ENCODE peak calls at places on chromosomes 2 and 18, in four cellular contexts. Q is cardiac muscle cell, W is endothelial cell, X is WTC11. N is an unnamed sample.

GRCh38 chr2:54586062-54586982 is 130.2 kb downstream of the SPTBN1 start:
- DNase-seq in X (no peak), W (no peak), Q (no peak), N (no peak)

GRCh38 chr2:4745596-4745995 is 946.6 kb upstream of the SOX11 start:
- DNase-seq in X (no peak), Q (peak; percentile 11), W (no peak), N (no peak)

GRCh38 chr2:198657520-198658121 is 800.1 kb downstream of the SATB2 start:
- DNase-seq in Q (peak; percentile 46), X (peak; percentile 31), W (peak; percentile 39), N (peak; percentile 52)

GRCh38 chr2:12321017-12321641 is 395.6 kb upstream of the TRIB2 start:
- DNase-seq in X (no peak), W (no peak), Q (no peak), N (no peak)

GRCh38 chr2:183614797-183615429 is 490.7 kb downstream of the NUP35 start:
- DNase-seq in Q (peak; percentile 23), X (no peak), W (no peak), N (no peak)

GRCh38 chr2:233828546-233829192 is 25.7 kb downstream of the HJURP start:
- DNase-seq in W (no peak), Q (no peak), X (no peak), N (no peak)

GRCh38 chr18:8034674-8035073 is 467.6 kb downstream of the PTPRM start:
- DNase-seq in W (no peak), Q (no peak), X (no peak), N (no peak)

GRCh38 chr2:17520761-17521160 is 2.5 kb upstream of the RAD51AP2 start:
- DNase-seq in Q (no peak), W (no peak), X (no peak), N (no peak)

GRCh38 chr18:9290171-9290570 is 44.4 kb upstream of the TWSG1 start:
- DNase-seq in Q (no peak), X (no peak), W (no peak), N (no peak)

DNA sequence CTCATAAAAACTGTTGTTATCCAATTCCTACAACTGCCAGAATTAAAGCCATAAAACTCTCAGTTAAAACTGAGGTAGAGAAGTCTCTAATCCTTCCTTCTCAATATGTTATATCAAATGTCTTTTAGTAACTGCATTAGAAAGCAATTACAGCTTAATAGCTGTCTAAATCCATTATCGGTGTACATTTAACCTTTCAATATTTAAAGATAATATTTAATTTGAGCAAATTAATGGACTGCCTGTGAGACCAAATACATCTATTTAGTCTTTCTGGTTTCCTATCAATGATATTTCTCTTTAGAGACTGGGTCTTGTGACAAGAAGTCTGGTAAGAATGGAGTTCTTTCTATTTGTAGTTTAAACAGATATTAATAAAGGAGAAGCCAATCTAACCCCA is 32.4 kb downstream of the TCF4 start:
- DNase-seq in W (no peak), X (no peak), Q (no peak), N (no peak)
- TF ChIP-seq CTCF in W (no peak), X (no peak), Q (no peak), N (no peak)

DNA sequence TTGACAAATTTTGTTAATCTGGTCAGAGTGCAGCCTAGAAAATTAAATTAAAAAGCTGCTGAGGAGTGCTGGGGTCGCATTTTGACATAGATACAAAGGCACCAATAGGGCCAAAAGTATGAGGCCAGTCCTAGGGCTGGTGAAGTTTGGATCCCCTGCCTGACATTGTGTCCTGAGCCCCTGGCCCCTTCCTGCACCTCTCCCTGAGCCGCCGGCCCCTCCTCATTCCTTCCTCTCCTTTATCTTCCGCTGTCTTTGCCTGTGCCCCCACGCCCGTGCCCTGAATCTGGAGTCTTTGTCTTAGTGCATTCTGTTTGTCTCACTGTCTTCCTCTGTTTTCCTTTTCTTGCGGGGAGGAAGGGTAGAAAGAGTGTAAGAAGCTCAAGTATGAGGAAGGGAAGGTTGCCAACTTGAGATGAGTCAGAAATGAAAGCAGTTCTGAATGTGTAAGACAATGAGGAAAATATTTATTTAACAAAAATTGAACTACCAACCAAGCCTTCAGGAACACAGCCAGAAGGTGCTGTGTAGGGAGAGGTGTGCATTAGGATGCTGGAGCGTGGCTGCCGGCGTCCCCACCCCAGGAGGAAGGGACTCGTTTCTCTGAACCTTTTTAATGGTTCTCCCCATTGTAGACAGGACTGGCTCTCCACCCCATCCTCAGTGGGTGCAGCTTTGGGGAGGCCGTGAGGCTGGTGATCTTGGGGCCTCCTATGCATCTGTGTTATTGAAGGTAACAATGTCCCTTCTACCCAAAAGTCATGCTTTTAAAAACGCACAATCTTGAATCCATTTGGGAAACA is 133.1 kb downstream of the NEDD4L start:
- DNase-seq in X (no peak), Q (no peak), W (no peak), N (no peak)
- TF ChIP-seq CTCF in X (no peak), Q (no peak), W (no peak), N (no peak)

GRCh38 chr2:63163231-63163845 is 112.7 kb downstream of the OTX1 start:
- DNase-seq in X (no peak), W (no peak), Q (no peak), N (no peak)
- TF ChIP-seq CTCF in X (no peak), W (no peak), Q (no peak), N (peak; percentile 33)

GRCh38 chr2:190060019-190060418 is 2.5 kb downstream of the MSTN start:
- DNase-seq in W (no peak), X (no peak), Q (no peak), N (no peak)
- TF ChIP-seq CTCF in W (no peak), X (no peak), Q (no peak), N (no peak)

GRCh38 chr2:241573741-241574140 is 15.2 kb downstream of the BOK start:
- DNase-seq in W (no peak), X (no peak), Q (no peak), N (no peak)
- TF ChIP-seq CTCF in W (no peak), X (no peak), Q (no peak), N (no peak)

N was measured in glutamatergic neuron.